ENCODE peak calls at places on chromosome 10, in ten cellular contexts. One of them, this sample, is unnamed.

GRCh38 chr10:51300617-51301350 is 226.5 kb downstream of the PRKG1 start:
- DNase-seq in T-helper 9 cell: no peak
- DNase-seq in GM23338: no peak
- DNase-seq in glutamatergic neuron: no peak
- DNase-seq in BJ: no peak
- DNase-seq in neuronal stem cell: no peak
- DNase-seq in SK-MEL-5: peak; percentile 60
- DNase-seq in hepatic stellate cell: no peak
- DNase-seq in HT-29: no peak
- DNase-seq in cardiac septum: no peak
- DNase-seq in this sample: peak; percentile 59

GRCh38 chr10:43255644-43256431 is 11.0 kb downstream of the RASGEF1A start:
- DNase-seq in glutamatergic neuron: peak; percentile 66
- DNase-seq in BJ: no peak
- DNase-seq in SK-MEL-5: peak; percentile 55
- DNase-seq in T-helper 9 cell: no peak
- DNase-seq in GM23338: peak; percentile 86
- DNase-seq in HT-29: peak; percentile 31
- DNase-seq in cardiac septum: peak; percentile 73
- DNase-seq in hepatic stellate cell: peak; percentile 67
- DNase-seq in neuronal stem cell: no peak
- DNase-seq in this sample: no peak

GRCh38 chr10:62699148-62699547 is 105.4 kb upstream of the ADO start:
- DNase-seq in cardiac septum: no peak
- DNase-seq in glutamatergic neuron: no peak
- DNase-seq in neuronal stem cell: no peak
- DNase-seq in GM23338: no peak
- DNase-seq in BJ: no peak
- DNase-seq in HT-29: no peak
- DNase-seq in hepatic stellate cell: no peak
- DNase-seq in SK-MEL-5: no peak
- DNase-seq in T-helper 9 cell: no peak
- DNase-seq in this sample: no peak

GRCh38 chr10:7491949-7492659 is 81.3 kb upstream of the SFMBT2 start:
- DNase-seq in GM23338: no peak
- DNase-seq in HT-29: no peak
- DNase-seq in BJ: no peak
- DNase-seq in neuronal stem cell: no peak
- DNase-seq in cardiac septum: no peak
- DNase-seq in T-helper 9 cell: no peak
- DNase-seq in glutamatergic neuron: no peak
- DNase-seq in hepatic stellate cell: no peak
- DNase-seq in SK-MEL-5: no peak
- DNase-seq in this sample: no peak

GRCh38 chr10:11813855-11814557 is 9.2 kb upstream of the PROSER2 start:
- DNase-seq in GM23338: no peak
- DNase-seq in BJ: no peak
- DNase-seq in cardiac septum: no peak
- DNase-seq in hepatic stellate cell: no peak
- DNase-seq in HT-29: no peak
- DNase-seq in neuronal stem cell: no peak
- DNase-seq in T-helper 9 cell: no peak
- DNase-seq in glutamatergic neuron: no peak
- DNase-seq in SK-MEL-5: no peak
- DNase-seq in this sample: no peak

GRCh38 chr10:133009218-133009954 is 67.0 kb upstream of the CFAP46 start:
- DNase-seq in glutamatergic neuron: no peak
- DNase-seq in T-helper 9 cell: no peak
- DNase-seq in neuronal stem cell: no peak
- DNase-seq in GM23338: no peak
- DNase-seq in SK-MEL-5: no peak
- DNase-seq in BJ: no peak
- DNase-seq in cardiac septum: peak; percentile 88
- DNase-seq in hepatic stellate cell: no peak
- DNase-seq in HT-29: peak; percentile 33
- DNase-seq in this sample: no peak

GRCh38 chr10:21047096-21047495 is 150.0 kb upstream of the NEBL start:
- DNase-seq in GM23338: no peak
- DNase-seq in HT-29: no peak
- DNase-seq in glutamatergic neuron: no peak
- DNase-seq in SK-MEL-5: no peak
- DNase-seq in neuronal stem cell: no peak
- DNase-seq in T-helper 9 cell: no peak
- DNase-seq in hepatic stellate cell: no peak
- DNase-seq in BJ: no peak
- DNase-seq in cardiac septum: no peak
- DNase-seq in this sample: no peak

GRCh38 chr10:46555713-46556514 is 544 bp downstream of the GPRIN2 start:
- DNase-seq in BJ: no peak
- DNase-seq in T-helper 9 cell: no peak
- DNase-seq in neuronal stem cell: peak; percentile 68
- DNase-seq in SK-MEL-5: no peak
- DNase-seq in HT-29: no peak
- DNase-seq in hepatic stellate cell: no peak
- DNase-seq in glutamatergic neuron: peak; percentile 76
- DNase-seq in cardiac septum: peak; percentile 77
- DNase-seq in GM23338: peak; percentile 94
- DNase-seq in this sample: no peak

GRCh38 chr10:67603086-67603485 is 92.9 kb downstream of the CTNNA3 start:
- DNase-seq in glutamatergic neuron: no peak
- DNase-seq in SK-MEL-5: no peak
- DNase-seq in BJ: no peak
- DNase-seq in neuronal stem cell: no peak
- DNase-seq in GM23338: no peak
- DNase-seq in cardiac septum: no peak
- DNase-seq in T-helper 9 cell: no peak
- DNase-seq in HT-29: no peak
- DNase-seq in hepatic stellate cell: no peak
- DNase-seq in this sample: no peak

GRCh38 chr10:26251925-26252324 is 35.4 kb downstream of the GAD2 start:
- DNase-seq in T-helper 9 cell: no peak
- DNase-seq in BJ: no peak
- DNase-seq in SK-MEL-5: no peak
- DNase-seq in neuronal stem cell: no peak
- DNase-seq in HT-29: no peak
- DNase-seq in cardiac septum: no peak
- DNase-seq in hepatic stellate cell: no peak
- DNase-seq in GM23338: no peak
- DNase-seq in glutamatergic neuron: no peak
- DNase-seq in this sample: no peak

GRCh38 chr10:118763202-118763988 is 8.6 kb upstream of the CACUL1 start:
- DNase-seq in GM23338: no peak
- DNase-seq in neuronal stem cell: no peak
- DNase-seq in BJ: no peak
- DNase-seq in SK-MEL-5: no peak
- DNase-seq in hepatic stellate cell: no peak
- DNase-seq in T-helper 9 cell: no peak
- DNase-seq in cardiac septum: no peak
- DNase-seq in HT-29: no peak
- DNase-seq in glutamatergic neuron: no peak
- DNase-seq in this sample: no peak

GRCh38 chr10:14478639-14479038 is 147.9 kb upstream of the FRMD4A start:
- DNase-seq in HT-29: peak; percentile 30
- DNase-seq in neuronal stem cell: peak; percentile 59
- DNase-seq in hepatic stellate cell: peak; percentile 59
- DNase-seq in BJ: peak; percentile 19
- DNase-seq in SK-MEL-5: peak; percentile 70
- DNase-seq in GM23338: peak; percentile 86
- DNase-seq in cardiac septum: no peak
- DNase-seq in glutamatergic neuron: peak; percentile 62
- DNase-seq in T-helper 9 cell: no peak
- DNase-seq in this sample: peak; percentile 55

GRCh38 chr10:16987976-16988610 is 141.5 kb downstream of the CUBN start:
- DNase-seq in HT-29: no peak
- DNase-seq in glutamatergic neuron: no peak
- DNase-seq in cardiac septum: no peak
- DNase-seq in hepatic stellate cell: no peak
- DNase-seq in GM23338: no peak
- DNase-seq in neuronal stem cell: no peak
- DNase-seq in BJ: no peak
- DNase-seq in SK-MEL-5: peak; percentile 93
- DNase-seq in T-helper 9 cell: no peak
- DNase-seq in this sample: peak; percentile 85

GRCh38 chr10:110919971-110920881 is 822 bp downstream of the SHOC2 start:
- DNase-seq in glutamatergic neuron: peak; percentile 43
- DNase-seq in SK-MEL-5: peak; percentile 49
- DNase-seq in GM23338: peak; percentile 65
- DNase-seq in BJ: no peak
- DNase-seq in HT-29: peak; percentile 82
- DNase-seq in hepatic stellate cell: no peak
- DNase-seq in T-helper 9 cell: peak; percentile 3
- DNase-seq in neuronal stem cell: peak; percentile 56
- DNase-seq in cardiac septum: peak; percentile 78
- DNase-seq in this sample: peak; percentile 28

GRCh38 chr10:28256776-28257175 is 46.1 kb downstream of the MPP7 start:
- DNase-seq in cardiac septum: no peak
- DNase-seq in BJ: no peak
- DNase-seq in GM23338: no peak
- DNase-seq in T-helper 9 cell: no peak
- DNase-seq in SK-MEL-5: no peak
- DNase-seq in neuronal stem cell: no peak
- DNase-seq in hepatic stellate cell: no peak
- DNase-seq in glutamatergic neuron: no peak
- DNase-seq in HT-29: no peak
- DNase-seq in this sample: no peak

GRCh38 chr10:76033457-76034196 is 602.2 kb downstream of the LRMDA start:
- DNase-seq in glutamatergic neuron: no peak
- DNase-seq in SK-MEL-5: no peak
- DNase-seq in BJ: no peak
- DNase-seq in cardiac septum: no peak
- DNase-seq in T-helper 9 cell: no peak
- DNase-seq in GM23338: peak; percentile 50
- DNase-seq in hepatic stellate cell: no peak
- DNase-seq in neuronal stem cell: no peak
- DNase-seq in HT-29: peak; percentile 14
- DNase-seq in this sample: no peak

GRCh38 chr10:11440250-11441150 is 170.9 kb downstream of the USP6NL start:
- DNase-seq in SK-MEL-5: no peak
- DNase-seq in cardiac septum: peak; percentile 24
- DNase-seq in BJ: no peak
- DNase-seq in GM23338: no peak
- DNase-seq in neuronal stem cell: no peak
- DNase-seq in glutamatergic neuron: no peak
- DNase-seq in T-helper 9 cell: no peak
- DNase-seq in HT-29: no peak
- DNase-seq in hepatic stellate cell: no peak
- DNase-seq in this sample: no peak

GRCh38 chr10:93287775-93288174 is 194.4 kb downstream of the MYOF start:
- DNase-seq in glutamatergic neuron: no peak
- DNase-seq in GM23338: peak; percentile 89
- DNase-seq in HT-29: no peak
- DNase-seq in T-helper 9 cell: no peak
- DNase-seq in BJ: no peak
- DNase-seq in cardiac septum: no peak
- DNase-seq in neuronal stem cell: no peak
- DNase-seq in SK-MEL-5: no peak
- DNase-seq in hepatic stellate cell: no peak
- DNase-seq in this sample: no peak

GRCh38 chr10:6716521-6716920 is 136.4 kb upstream of the PRKCQ start:
- DNase-seq in HT-29: no peak
- DNase-seq in hepatic stellate cell: no peak
- DNase-seq in cardiac septum: no peak
- DNase-seq in neuronal stem cell: no peak
- DNase-seq in SK-MEL-5: no peak
- DNase-seq in BJ: peak; percentile 82
- DNase-seq in glutamatergic neuron: no peak
- DNase-seq in GM23338: no peak
- DNase-seq in T-helper 9 cell: no peak
- DNase-seq in this sample: no peak

GRCh38 chr10:9999627-10000026 is 1018.0 kb upstream of the CELF2 start:
- DNase-seq in neuronal stem cell: no peak
- DNase-seq in T-helper 9 cell: no peak
- DNase-seq in GM23338: no peak
- DNase-seq in glutamatergic neuron: no peak
- DNase-seq in HT-29: no peak
- DNase-seq in BJ: no peak
- DNase-seq in SK-MEL-5: no peak
- DNase-seq in hepatic stellate cell: no peak
- DNase-seq in cardiac septum: no peak
- DNase-seq in this sample: no peak

GRCh38 chr10:13100349-13101294 is 659 bp downstream of the OPTN start:
- DNase-seq in HT-29: peak; percentile 43
- DNase-seq in neuronal stem cell: peak; percentile 8
- DNase-seq in BJ: no peak
- DNase-seq in glutamatergic neuron: no peak
- DNase-seq in GM23338: peak; percentile 53
- DNase-seq in T-helper 9 cell: peak; percentile 23
- DNase-seq in hepatic stellate cell: peak; percentile 31
- DNase-seq in cardiac septum: no peak
- DNase-seq in SK-MEL-5: no peak
- DNase-seq in this sample: no peak

GRCh38 chr10:108911814-108912541 is 1011.3 kb downstream of the XPNPEP1 start:
- DNase-seq in neuronal stem cell: peak; percentile 85
- DNase-seq in hepatic stellate cell: peak; percentile 22
- DNase-seq in SK-MEL-5: peak; percentile 68
- DNase-seq in GM23338: peak; percentile 97
- DNase-seq in cardiac septum: no peak
- DNase-seq in glutamatergic neuron: peak; percentile 82
- DNase-seq in HT-29: no peak
- DNase-seq in BJ: no peak
- DNase-seq in T-helper 9 cell: no peak
- DNase-seq in this sample: peak; percentile 36

GRCh38 chr10:72171175-72171630 is 44.6 kb upstream of the ANAPC16 start:
- DNase-seq in HT-29: peak; percentile 88
- DNase-seq in GM23338: no peak
- DNase-seq in T-helper 9 cell: no peak
- DNase-seq in neuronal stem cell: no peak
- DNase-seq in hepatic stellate cell: peak; percentile 26
- DNase-seq in glutamatergic neuron: no peak
- DNase-seq in SK-MEL-5: peak; percentile 36
- DNase-seq in BJ: peak; percentile 52
- DNase-seq in cardiac septum: no peak
- DNase-seq in this sample: peak; percentile 81